ENCODE peak calls at places on chromosomes 7 and 10, in five cellular contexts. X is uterus; P is CD8-positive, alpha-beta T cell; G is lung; D is AG04450. T is an unnamed sample.

GRCh38 chr7:156665101-156665500 is 24.5 kb downstream of the RNF32 start:
- DNase-seq in X (no peak), P (no peak), G (no peak), D (no peak), T (no peak)

GRCh38 chr10:30709229-30709628 is 79.7 kb upstream of the LYZL2 start:
- DNase-seq in X (no peak), P (no peak), G (no peak), D (no peak), T (no peak)

GRCh38 chr7:11373546-11374142 is 400.0 kb downstream of the PHF14 start:
- DNase-seq in X (no peak), P (no peak), G (no peak), D (no peak), T (no peak)

GRCh38 chr10:78579586-78579985 is 489.2 kb upstream of the ZMIZ1 start:
- DNase-seq in X (peak; percentile 3), P (no peak), G (no peak), D (no peak), T (no peak)

GRCh38 chr7:43307522-43307921 is 195.1 kb downstream of the HECW1 start:
- DNase-seq in X (no peak), P (no peak), G (no peak), D (no peak), T (no peak)

GRCh38 chr7:128937647-128938523 is at the start of gene IRF5:
- DNase-seq in X (no peak), P (no peak), G (peak; percentile 59), D (no peak), T (peak; percentile 81)

GRCh38 chr10:15472431-15473400 is 101.6 kb upstream of the FAM171A1 start:
- DNase-seq in X (no peak), P (no peak), G (no peak), D (peak; percentile 1), T (no peak)

GRCh38 chr7:46285856-46286255 is 364.8 kb upstream of the IGFBP3 start:
- DNase-seq in X (no peak), P (no peak), G (no peak), D (no peak), T (no peak)

GRCh38 chr7:30906520-30907240 is 5.0 kb upstream of the AQP1 start:
- DNase-seq in X (no peak), P (no peak), G (no peak), D (no peak), T (no peak)

GRCh38 chr7:14834456-14834855 is 68.1 kb downstream of the DGKB start:
- DNase-seq in X (no peak), P (no peak), G (no peak), D (no peak), T (no peak)

GRCh38 chr7:130254555-130254954 is 12.1 kb upstream of the CPA2 start:
- DNase-seq in X (no peak), P (no peak), G (no peak), D (no peak), T (no peak)

GRCh38 chr7:68444956-68445355 is 1153.3 kb upstream of the AUTS2 start:
- DNase-seq in X (no peak), P (no peak), G (no peak), D (no peak), T (no peak)

GRCh38 chr10:1393481-1393880 is 337.3 kb downstream of the WDR37 start:
- DNase-seq in X (no peak), P (no peak), G (no peak), D (no peak), T (peak; percentile 11)

GRCh38 chr10:27646194-27646593 is 99.4 kb downstream of the MKX start:
- DNase-seq in X (no peak), P (no peak), G (no peak), D (no peak), T (no peak)

GRCh38 chr7:74655324-74655723 is 2.2 kb upstream of the GTF2I start:
- DNase-seq in X (no peak), P (no peak), G (no peak), D (no peak), T (no peak)

GRCh38 chr10:112653851-112654250 is 206.8 kb downstream of the VTI1A start:
- DNase-seq in X (no peak), P (no peak), G (no peak), D (no peak), T (no peak)

GRCh38 chr10:46106410-46107255 is 60.6 kb upstream of the MSMB start:
- DNase-seq in X (no peak), P (peak; percentile 44), G (peak; percentile 42), D (no peak), T (peak; percentile 54)

GRCh38 chr7:34728156-34728555 is 70.1 kb downstream of the NPSR1 start:
- DNase-seq in X (no peak), P (no peak), G (no peak), D (no peak), T (no peak)

GRCh38 chr7:34723338-34723737 is 65.3 kb downstream of the NPSR1 start:
- DNase-seq in X (no peak), P (no peak), G (no peak), D (no peak), T (no peak)

GRCh38 chr7:34720289-34720688 is 62.3 kb downstream of the NPSR1 start:
- DNase-seq in X (no peak), P (no peak), G (no peak), D (no peak), T (no peak)

GRCh38 chr7:34727464-34727995 is 69.5 kb downstream of the NPSR1 start:
- DNase-seq in X (no peak), P (no peak), G (no peak), D (no peak), T (no peak)

GRCh38 chr7:34723866-34724490 is 66.0 kb downstream of the NPSR1 start:
- DNase-seq in X (no peak), P (no peak), G (no peak), D (no peak), T (no peak)
- H3K4me3 ChIP-seq in X (no peak overlapping the region), P (peak overlapping the region; percentile 12), G (no peak overlapping the region), D (no peak overlapping the region), T (no peak overlapping the region)

GRCh38 chr7:134315679-134316538 is 821 bp downstream of the SLC35B4 start:
- DNase-seq in X (peak; percentile 14), P (no peak), G (peak; percentile 30), D (no peak), T (no peak)

GRCh38 chr7:134313543-134313942 is 3.2 kb downstream of the SLC35B4 start:
- DNase-seq in X (no peak), P (no peak), G (no peak), D (no peak), T (peak; percentile 72)

GRCh38 chr7:134317434-134317833 is 704 bp upstream of the SLC35B4 start:
- DNase-seq in X (no peak), P (no peak), G (no peak), D (no peak), T (no peak)

GRCh38 chr7:134318443-134318842 is 1.7 kb upstream of the SLC35B4 start:
- DNase-seq in X (no peak), P (no peak), G (no peak), D (no peak), T (no peak)

DNA sequence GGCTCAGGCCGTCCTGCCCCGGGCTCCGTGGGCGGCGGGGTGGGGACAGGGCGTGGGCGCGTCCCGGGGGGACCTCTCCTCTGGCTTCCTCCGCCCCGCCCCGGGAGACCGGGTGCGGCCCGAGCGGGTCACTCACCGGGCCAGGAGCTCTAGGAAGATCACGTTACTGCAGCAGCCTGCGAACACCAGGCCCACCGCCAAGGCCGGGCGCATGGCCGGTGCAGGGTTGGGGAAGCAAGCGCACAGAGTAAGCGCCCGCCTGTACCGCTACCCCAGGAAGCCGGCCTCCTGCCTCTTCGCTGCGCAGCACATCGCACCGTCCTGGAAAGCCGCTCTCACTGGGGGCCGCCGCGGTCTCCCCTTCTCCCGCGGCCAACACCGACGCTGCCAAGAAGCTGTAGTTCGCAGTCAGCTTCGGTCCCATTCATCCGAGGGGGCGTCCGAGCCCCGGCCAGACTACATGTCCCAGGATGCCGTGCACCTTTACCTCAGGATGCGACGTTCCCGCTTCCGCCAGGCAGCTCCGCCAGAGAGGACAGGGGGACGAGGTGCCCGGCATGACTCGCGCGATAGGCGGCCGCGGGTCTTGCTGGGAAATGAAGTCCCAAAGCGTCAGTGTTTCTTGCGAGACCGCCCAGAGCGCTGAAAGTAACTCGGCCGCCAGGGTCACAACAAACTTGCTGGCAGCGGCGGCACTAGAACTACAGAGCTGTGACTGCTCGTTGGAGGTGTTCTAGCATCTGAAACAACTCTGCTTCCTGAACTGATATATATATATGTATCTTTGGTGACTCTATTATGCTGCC is at the start of gene SLC35B4:
- DNase-seq in X (peak; percentile 95), P (peak; percentile 94), G (peak; percentile 97), D (peak; percentile 94), T (peak; percentile 99)
- TF ChIP-seq CTCF in X (peak; percentile 41), P (peak; percentile 29), G (peak; percentile 10), D (peak; percentile 35), T (no peak)

GRCh38 chr10:109895095-109895818 is 28.1 kb downstream of the XPNPEP1 start:
- DNase-seq in X (no peak), P (no peak), G (no peak), D (no peak), T (no peak)

GRCh38 chr10:109892885-109893284 is 30.4 kb downstream of the XPNPEP1 start:
- DNase-seq in X (peak; percentile 62), P (no peak), G (no peak), D (no peak), T (no peak)

GRCh38 chr10:109895848-109896247 is 27.5 kb downstream of the XPNPEP1 start:
- DNase-seq in X (no peak), P (no peak), G (no peak), D (no peak), T (no peak)

GRCh38 chr10:109893371-109893770 is 29.9 kb downstream of the XPNPEP1 start:
- DNase-seq in X (no peak), P (no peak), G (no peak), D (no peak), T (no peak)

DNA sequence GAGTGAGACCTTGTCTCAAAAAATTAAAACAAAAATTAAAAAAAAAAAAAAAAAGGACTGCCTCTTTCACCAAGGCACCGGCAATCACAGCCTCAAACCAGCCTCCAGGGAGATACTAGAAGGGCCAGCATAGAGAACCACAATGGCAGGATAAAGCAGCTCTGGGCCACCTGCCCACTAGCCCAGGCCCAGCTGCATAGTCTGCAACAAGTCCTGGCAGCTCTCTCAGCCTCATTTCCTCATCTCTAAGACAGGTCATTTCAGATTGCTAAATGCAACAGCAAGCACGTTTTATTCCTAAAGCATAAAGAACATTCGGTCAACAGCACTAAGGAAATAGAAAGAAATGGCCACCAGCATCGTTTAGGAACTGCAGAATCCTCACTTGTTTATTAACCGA is 28.8 kb downstream of the XPNPEP1 start:
- DNase-seq in X (peak; percentile 84), P (no peak), G (peak; percentile 40), D (peak; percentile 67), T (peak; percentile 64)
- H3K4me3 ChIP-seq in X (no peak overlapping the region), P (no peak overlapping the region), G (no peak overlapping the region), D (no peak overlapping the region), T (no peak overlapping the region)

DNA sequence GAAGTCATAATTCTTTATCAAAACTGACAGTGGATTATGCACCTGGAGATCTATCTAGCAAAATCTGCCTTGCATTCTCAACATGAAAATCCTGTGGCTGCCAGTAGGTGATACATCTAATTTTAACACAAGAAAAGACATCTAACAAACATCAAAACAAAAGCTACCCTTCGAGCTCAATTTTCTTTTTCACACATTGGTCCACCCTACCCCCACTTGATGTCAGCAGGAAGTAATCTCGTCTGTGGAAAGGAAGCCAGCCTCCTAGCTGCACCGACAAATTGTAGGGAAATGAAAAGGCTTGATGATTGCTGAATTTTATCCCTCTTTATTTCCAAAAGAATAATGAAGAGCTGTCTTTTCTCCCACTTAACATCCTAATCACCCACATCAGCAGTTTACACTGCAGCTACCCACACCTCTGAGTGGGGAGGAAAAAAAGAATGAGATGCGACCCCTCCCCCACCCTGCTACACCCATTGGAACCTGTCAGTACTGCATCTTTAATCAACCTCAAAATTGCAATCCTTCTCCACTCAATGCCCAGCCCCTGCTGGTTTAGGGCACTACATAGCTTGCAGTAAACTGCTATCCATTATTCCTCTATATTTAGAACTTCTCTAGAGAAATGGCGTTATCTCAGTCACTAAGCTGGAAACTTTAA is 10.6 kb upstream of the CPVL start:
- DNase-seq in X (no peak), P (no peak), G (no peak), D (no peak), T (no peak)
- TF ChIP-seq CTCF in X (no peak), P (no peak), G (no peak), D (no peak), T (no peak)

GRCh38 chr10:3946234-3947229 is 161.5 kb upstream of the KLF6 start:
- DNase-seq in X (no peak), P (no peak), G (no peak), D (no peak), T (no peak)
- H3K4me3 ChIP-seq in X (no peak overlapping the region), P (no peak overlapping the region), G (no peak overlapping the region), D (no peak overlapping the region), T (no peak overlapping the region)